ENCODE peak calls at places on chromosomes 5 and 9, in four cellular contexts. One of them, this sample, is unnamed.

GRCh38 chr5:168699002-168699401 is 119.8 kb upstream of the PANK3 start:
- DNase-seq in mesothelial cell of epicardium: no peak
- DNase-seq in cardiac fibroblast: no peak
- DNase-seq in fibroblast of lung: no peak
- DNase-seq in this sample: no peak

GRCh38 chr5:115033861-115034260 is 135.8 kb downstream of the TRIM36 start:
- DNase-seq in cardiac fibroblast: no peak
- DNase-seq in fibroblast of lung: no peak
- DNase-seq in mesothelial cell of epicardium: no peak
- DNase-seq in this sample: no peak

GRCh38 chr9:84136119-84136868 is 155.7 kb downstream of the RMI1 start:
- DNase-seq in fibroblast of lung: peak; percentile 39
- DNase-seq in mesothelial cell of epicardium: no peak
- DNase-seq in cardiac fibroblast: peak; percentile 69
- DNase-seq in this sample: no peak

GRCh38 chr5:138545919-138546562 is 3.0 kb upstream of the ETF1 start:
- DNase-seq in cardiac fibroblast: peak; percentile 53
- DNase-seq in mesothelial cell of epicardium: no peak
- DNase-seq in fibroblast of lung: no peak
- DNase-seq in this sample: no peak

GRCh38 chr9:96080364-96080763 is 204.9 kb downstream of the ERCC6L2 start:
- DNase-seq in mesothelial cell of epicardium: no peak
- DNase-seq in cardiac fibroblast: no peak
- DNase-seq in fibroblast of lung: peak; percentile 15
- DNase-seq in this sample: no peak

GRCh38 chr9:125521462-125522327 is 185.3 kb downstream of the MAPKAP1 start:
- DNase-seq in fibroblast of lung: peak; percentile 90
- DNase-seq in mesothelial cell of epicardium: no peak
- DNase-seq in cardiac fibroblast: peak; percentile 97
- DNase-seq in this sample: no peak

GRCh38 chr9:20312732-20313131 is 309.6 kb downstream of the MLLT3 start:
- DNase-seq in cardiac fibroblast: peak; percentile 67
- DNase-seq in fibroblast of lung: peak; percentile 28
- DNase-seq in mesothelial cell of epicardium: no peak
- DNase-seq in this sample: no peak

GRCh38 chr9:120393386-120394057 is 186.4 kb downstream of the CDK5RAP2 start:
- DNase-seq in fibroblast of lung: no peak
- DNase-seq in cardiac fibroblast: peak; percentile 68
- DNase-seq in mesothelial cell of epicardium: no peak
- DNase-seq in this sample: no peak

GRCh38 chr9:125748511-125749099 is 1.4 kb downstream of the PBX3 start:
- DNase-seq in mesothelial cell of epicardium: no peak
- DNase-seq in fibroblast of lung: no peak
- DNase-seq in cardiac fibroblast: peak; percentile 39
- DNase-seq in this sample: no peak

GRCh38 chr9:80503692-80504400 is 932.1 kb downstream of the TLE4 start:
- DNase-seq in cardiac fibroblast: peak; percentile 19
- DNase-seq in fibroblast of lung: peak; percentile 58
- DNase-seq in mesothelial cell of epicardium: no peak
- DNase-seq in this sample: no peak

GRCh38 chr9:111298831-111299603 is 31.0 kb downstream of the OR2K2 start:
- DNase-seq in mesothelial cell of epicardium: no peak
- DNase-seq in fibroblast of lung: peak; percentile 88
- DNase-seq in cardiac fibroblast: peak; percentile 86
- DNase-seq in this sample: no peak

GRCh38 chr5:39197556-39197955 is 21.8 kb downstream of the FYB1 start:
- DNase-seq in cardiac fibroblast: no peak
- DNase-seq in mesothelial cell of epicardium: no peak
- DNase-seq in fibroblast of lung: no peak
- DNase-seq in this sample: no peak

GRCh38 chr5:95812100-95812472 is 10.4 kb downstream of the GLRX start:
- DNase-seq in mesothelial cell of epicardium: no peak
- DNase-seq in cardiac fibroblast: no peak
- DNase-seq in fibroblast of lung: peak; percentile 85
- DNase-seq in this sample: no peak

GRCh38 chr5:132428811-132429440 is 59.4 kb downstream of the SLC22A5 start:
- DNase-seq in cardiac fibroblast: peak; percentile 81
- DNase-seq in mesothelial cell of epicardium: no peak
- DNase-seq in fibroblast of lung: peak; percentile 59
- DNase-seq in this sample: no peak

GRCh38 chr9:128103589-128103962 is 24.0 kb downstream of the PTGES2 start:
- DNase-seq in mesothelial cell of epicardium: no peak
- DNase-seq in fibroblast of lung: no peak
- DNase-seq in cardiac fibroblast: no peak
- DNase-seq in this sample: no peak

GRCh38 chr9:113516840-113517577 is 53.5 kb downstream of the RGS3 start:
- DNase-seq in fibroblast of lung: no peak
- DNase-seq in cardiac fibroblast: no peak
- DNase-seq in mesothelial cell of epicardium: no peak
- DNase-seq in this sample: no peak

GRCh38 chr9:131837316-131837715 is 97.4 kb upstream of the RAPGEF1 start:
- DNase-seq in mesothelial cell of epicardium: no peak
- DNase-seq in cardiac fibroblast: no peak
- DNase-seq in fibroblast of lung: no peak
- DNase-seq in this sample: no peak

GRCh38 chr9:82281066-82281465 is 292.5 kb downstream of the SPATA31D1 start:
- DNase-seq in cardiac fibroblast: no peak
- DNase-seq in fibroblast of lung: no peak
- DNase-seq in mesothelial cell of epicardium: no peak
- DNase-seq in this sample: no peak

GRCh38 chr5:149135536-149136201 is 5.6 kb upstream of the ABLIM3 start:
- DNase-seq in mesothelial cell of epicardium: no peak
- DNase-seq in fibroblast of lung: peak; percentile 97
- DNase-seq in cardiac fibroblast: peak; percentile 87
- DNase-seq in this sample: no peak

GRCh38 chr5:139226131-139226530 is 28.0 kb upstream of the SIL1 start:
- DNase-seq in cardiac fibroblast: no peak
- DNase-seq in fibroblast of lung: no peak
- DNase-seq in mesothelial cell of epicardium: no peak
- DNase-seq in this sample: no peak

GRCh38 chr9:21789541-21790037 is 12.8 kb upstream of the MTAP start:
- DNase-seq in cardiac fibroblast: peak; percentile 97
- DNase-seq in fibroblast of lung: peak; percentile 95
- DNase-seq in mesothelial cell of epicardium: no peak
- DNase-seq in this sample: no peak

GRCh38 chr9:105132006-105132405 is 112.4 kb upstream of the SLC44A1 start:
- DNase-seq in cardiac fibroblast: no peak
- DNase-seq in fibroblast of lung: no peak
- DNase-seq in mesothelial cell of epicardium: no peak
- DNase-seq in this sample: no peak

GRCh38 chr9:89668216-89668867 is 63.5 kb downstream of the GADD45G start:
- DNase-seq in cardiac fibroblast: no peak
- DNase-seq in fibroblast of lung: no peak
- DNase-seq in mesothelial cell of epicardium: no peak
- DNase-seq in this sample: no peak

GRCh38 chr5:84088996-84089395 is 295.7 kb downstream of the EDIL3 start:
- DNase-seq in mesothelial cell of epicardium: no peak
- DNase-seq in fibroblast of lung: peak; percentile 65
- DNase-seq in cardiac fibroblast: peak; percentile 64
- DNase-seq in this sample: no peak

GRCh38 chr9:134185536-134186011 is 21.2 kb upstream of the RNU6ATAC start:
- DNase-seq in fibroblast of lung: no peak
- DNase-seq in cardiac fibroblast: no peak
- DNase-seq in mesothelial cell of epicardium: no peak
- DNase-seq in this sample: peak; percentile 18

DNA sequence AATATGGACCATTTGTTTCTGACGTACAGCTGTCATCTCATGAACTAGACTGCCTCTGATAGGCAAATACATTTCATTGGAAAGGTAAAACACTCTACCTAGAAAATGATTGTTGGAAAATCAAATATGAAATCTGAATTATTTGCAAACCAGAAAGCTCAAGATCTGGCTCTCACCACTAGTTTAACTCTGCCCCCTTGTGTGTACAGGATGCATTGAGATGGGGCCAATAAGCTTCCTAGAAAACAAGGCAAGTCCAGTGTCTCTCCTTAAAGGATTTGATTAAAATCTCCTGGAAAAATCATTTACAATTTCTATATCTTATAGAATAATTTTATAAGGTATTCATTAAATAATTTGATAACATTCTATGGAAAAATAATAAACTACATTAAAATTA is 311.9 kb upstream of the ANKH start:
- DNase-seq in mesothelial cell of epicardium: no peak
- DNase-seq in cardiac fibroblast: peak; percentile 5
- DNase-seq in fibroblast of lung: no peak
- DNase-seq in this sample: no peak
- TF ChIP-seq CTCF in mesothelial cell of epicardium: no peak
- TF ChIP-seq CTCF in cardiac fibroblast: peak; percentile 32
- TF ChIP-seq CTCF in fibroblast of lung: peak; percentile 28
- TF ChIP-seq CTCF in this sample: peak; percentile 51

DNA sequence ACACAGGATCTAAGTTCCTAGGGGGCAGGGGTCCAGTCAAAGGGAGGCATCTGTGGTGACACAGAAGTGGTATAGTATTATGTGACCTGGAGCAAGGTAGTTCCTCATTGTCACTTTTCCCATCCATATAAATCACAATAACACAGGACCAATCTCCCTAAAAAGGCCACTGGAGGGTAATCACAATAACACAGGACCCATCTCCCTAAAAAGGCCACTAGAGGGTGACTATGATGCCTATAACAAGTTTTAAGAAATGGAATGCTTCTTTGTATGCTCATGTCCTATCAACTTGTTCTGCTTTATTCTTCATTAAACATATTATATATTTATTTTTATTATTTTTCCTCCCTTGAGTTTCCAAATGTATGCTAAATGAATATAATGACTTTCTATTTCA is 254.6 kb downstream of the ASTN2 start:
- DNase-seq in cardiac fibroblast: peak; percentile 2
- DNase-seq in fibroblast of lung: no peak
- DNase-seq in mesothelial cell of epicardium: no peak
- DNase-seq in this sample: no peak
- TF ChIP-seq CTCF in cardiac fibroblast: peak; percentile 15
- TF ChIP-seq CTCF in fibroblast of lung: no peak
- TF ChIP-seq CTCF in mesothelial cell of epicardium: no peak
- TF ChIP-seq CTCF in this sample: peak; percentile 29

DNA sequence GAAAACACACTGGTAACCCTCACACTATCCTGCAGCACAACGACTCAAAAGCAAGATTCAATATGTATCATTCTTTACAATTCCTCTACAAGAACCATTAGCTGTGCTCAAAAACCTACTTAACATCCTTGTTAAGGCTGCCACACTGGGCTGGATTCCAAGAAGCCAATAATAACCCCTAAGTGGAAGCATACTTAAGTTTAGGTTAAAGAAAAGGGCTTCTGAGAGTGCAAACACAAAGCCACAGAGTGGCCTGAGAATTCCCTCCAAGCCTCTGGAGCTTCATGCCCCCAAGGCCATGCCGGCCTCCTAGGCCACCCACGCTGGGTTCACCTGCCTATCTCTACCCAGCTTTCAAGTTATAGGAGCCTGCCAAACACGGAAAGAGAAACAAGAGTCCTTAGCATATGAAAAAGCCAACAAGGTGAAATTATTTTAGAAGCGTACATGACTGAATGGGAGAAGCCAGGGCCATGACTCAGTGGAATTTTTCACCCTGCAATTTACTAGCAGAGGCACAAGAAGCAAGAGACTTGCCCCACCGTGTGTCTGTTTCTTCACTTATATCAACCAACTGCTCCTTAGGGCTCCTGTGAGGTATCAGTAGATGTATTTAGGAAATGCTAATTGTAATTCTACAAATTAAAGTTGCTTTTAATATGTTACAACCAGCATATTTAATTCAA is 293.0 kb downstream of the SPOCK1 start:
- DNase-seq in mesothelial cell of epicardium: no peak
- DNase-seq in cardiac fibroblast: peak; percentile 50
- DNase-seq in fibroblast of lung: no peak
- DNase-seq in this sample: no peak
- TF ChIP-seq CTCF in mesothelial cell of epicardium: no peak
- TF ChIP-seq CTCF in cardiac fibroblast: no peak
- TF ChIP-seq CTCF in fibroblast of lung: no peak
- TF ChIP-seq CTCF in this sample: no peak

GRCh38 chr5:2746642-2747041 is 4.8 kb downstream of the IRX2 start:
- DNase-seq in mesothelial cell of epicardium: no peak
- DNase-seq in fibroblast of lung: no peak
- DNase-seq in cardiac fibroblast: no peak
- DNase-seq in this sample: no peak
- TF ChIP-seq CTCF in mesothelial cell of epicardium: no peak
- TF ChIP-seq CTCF in fibroblast of lung: no peak
- TF ChIP-seq CTCF in cardiac fibroblast: no peak
- TF ChIP-seq CTCF in this sample: peak; percentile 44

DNA sequence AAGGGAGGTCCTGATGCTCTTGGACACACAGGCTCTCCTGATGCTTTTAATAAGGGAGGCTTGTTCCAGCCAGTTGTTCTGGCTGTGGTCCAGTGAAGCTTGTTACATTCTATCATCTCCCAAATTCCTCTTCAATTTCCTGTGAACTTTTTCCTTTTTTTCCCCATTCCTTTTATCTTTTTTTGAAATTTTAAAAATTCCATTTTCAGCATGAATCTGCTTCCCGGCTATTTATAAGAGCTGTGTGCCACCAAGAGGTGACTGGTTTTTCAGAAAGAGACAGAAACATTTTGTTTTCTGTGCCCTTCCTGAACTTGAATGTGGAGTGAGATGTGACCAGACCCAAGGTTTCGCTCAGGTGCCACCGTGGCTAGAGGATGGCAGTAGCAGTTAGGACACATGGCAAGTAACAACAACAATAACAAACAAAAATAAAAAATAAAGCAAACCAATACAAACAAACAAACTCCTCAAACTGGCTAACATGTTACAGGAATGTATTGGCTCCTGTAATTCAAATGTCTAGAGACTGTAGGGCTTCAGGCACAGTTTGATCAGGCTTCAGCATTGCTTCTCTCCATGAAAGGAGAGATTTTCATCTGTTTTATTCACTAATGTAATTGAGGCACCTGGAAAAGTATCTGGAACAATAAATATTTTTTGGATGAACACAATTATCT is 121.1 kb downstream of the BOD1 start:
- DNase-seq in mesothelial cell of epicardium: no peak
- DNase-seq in cardiac fibroblast: peak; percentile 16
- DNase-seq in fibroblast of lung: peak; percentile 40
- DNase-seq in this sample: no peak
- TF ChIP-seq CTCF in mesothelial cell of epicardium: no peak
- TF ChIP-seq CTCF in cardiac fibroblast: no peak
- TF ChIP-seq CTCF in fibroblast of lung: peak; percentile 23
- TF ChIP-seq CTCF in this sample: no peak

This sample was measured in type B pancreatic cell.